ENCODE peak calls at places on chromosome 21, in ten cellular contexts. B, L, V, A, E, H, N, Q, C and D are unnamed samples.
A peak's percentile ranks its signal among the peaks of the same experiment; 100 is the strongest.

GRCh38 chr21:30072496-30072895 is 94.1 kb downstream of the CLDN17 start:
- DNase-seq in L (peak; percentile 37), N (peak; percentile 22), C (no peak), H (no peak), V (no peak), A (no peak), B (no peak), E (no peak), Q (no peak), D (no peak)

GRCh38 chr21:35475768-35476167 is 426.7 kb upstream of the RUNX1 start:
- DNase-seq in L (no peak), H (no peak), C (peak; percentile 49), B (no peak), A (no peak), Q (no peak), V (no peak), N (no peak), E (no peak), D (no peak)

GRCh38 chr21:43362306-43362927 is 64.5 kb downstream of the SIK1 start:
- DNase-seq in A (peak; percentile 78), E (no peak), N (no peak), Q (peak; percentile 82), B (peak; percentile 81), C (peak; percentile 64), L (peak; percentile 74), V (peak; percentile 34), H (no peak), D (peak; percentile 59)

GRCh38 chr21:25005388-25005787 is 601.9 kb downstream of the MRPL39 start:
- DNase-seq in A (no peak), B (no peak), V (no peak), N (no peak), H (no peak), E (no peak), C (no peak), Q (no peak), L (no peak), D (no peak)

GRCh38 chr21:38472709-38473108 is 25.6 kb downstream of the ERG start:
- DNase-seq in A (no peak), Q (no peak), C (no peak), H (no peak), L (no peak), B (no peak), E (no peak), V (no peak), N (no peak), D (no peak)

GRCh38 chr21:15151385-15152103 is 86.7 kb upstream of the NRIP1 start:
- DNase-seq in B (no peak), C (no peak), Q (no peak), L (no peak), V (no peak), H (no peak), A (no peak), E (no peak), N (no peak), D (no peak)

GRCh38 chr21:40011371-40011770 is 144.1 kb downstream of the PCP4 start:
- DNase-seq in L (no peak), N (no peak), V (no peak), C (no peak), B (no peak), A (no peak), H (no peak), Q (no peak), E (no peak), D (no peak)

GRCh38 chr21:17612023-17612564 is 607 bp downstream of the BTG3 start:
- DNase-seq in A (peak; percentile 77), H (no peak), B (peak; percentile 61), V (peak; percentile 2), E (no peak), Q (peak; percentile 5), N (no peak), L (peak; percentile 25), C (no peak), D (peak; percentile 5)

DNA sequence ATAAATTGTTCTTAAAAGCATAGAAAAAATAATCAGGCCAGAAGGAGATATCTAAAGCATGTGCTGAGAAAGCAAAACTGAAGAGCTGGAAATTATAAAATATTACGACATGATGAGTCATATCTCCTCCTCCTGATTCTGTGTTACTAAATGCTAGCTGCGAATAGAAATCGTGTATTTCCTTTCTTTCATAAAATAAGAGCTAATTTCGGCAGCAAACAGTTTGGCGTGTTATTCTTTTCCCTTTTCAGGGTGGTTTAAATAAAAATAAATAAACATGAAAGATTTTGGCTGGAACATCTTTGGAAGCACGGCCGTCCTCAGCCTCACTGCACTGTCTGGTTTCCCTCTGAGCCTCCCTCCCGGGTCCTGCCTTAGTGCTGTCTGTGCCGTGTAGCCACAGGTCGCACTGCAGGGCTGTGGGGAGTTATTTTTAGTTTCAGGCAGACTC is 56.0 kb downstream of the ADARB1 start:
- DNase-seq in H (peak; percentile 18), V (no peak), L (no peak), A (peak; percentile 81), N (no peak), Q (no peak), E (no peak), B (no peak), C (peak; percentile 72), D (no peak)
- H3K27ac ChIP-seq in H (peak overlapping the region; percentile 44), V (peak overlapping the region; percentile 75), L (peak overlapping the region; percentile 41), A (peak overlapping the region; percentile 94), N (no peak overlapping the region), Q (no peak overlapping the region), E (no peak overlapping the region), B (peak overlapping the region; percentile 58), C (peak overlapping the region; percentile 83), D (no peak overlapping the region)

DNA sequence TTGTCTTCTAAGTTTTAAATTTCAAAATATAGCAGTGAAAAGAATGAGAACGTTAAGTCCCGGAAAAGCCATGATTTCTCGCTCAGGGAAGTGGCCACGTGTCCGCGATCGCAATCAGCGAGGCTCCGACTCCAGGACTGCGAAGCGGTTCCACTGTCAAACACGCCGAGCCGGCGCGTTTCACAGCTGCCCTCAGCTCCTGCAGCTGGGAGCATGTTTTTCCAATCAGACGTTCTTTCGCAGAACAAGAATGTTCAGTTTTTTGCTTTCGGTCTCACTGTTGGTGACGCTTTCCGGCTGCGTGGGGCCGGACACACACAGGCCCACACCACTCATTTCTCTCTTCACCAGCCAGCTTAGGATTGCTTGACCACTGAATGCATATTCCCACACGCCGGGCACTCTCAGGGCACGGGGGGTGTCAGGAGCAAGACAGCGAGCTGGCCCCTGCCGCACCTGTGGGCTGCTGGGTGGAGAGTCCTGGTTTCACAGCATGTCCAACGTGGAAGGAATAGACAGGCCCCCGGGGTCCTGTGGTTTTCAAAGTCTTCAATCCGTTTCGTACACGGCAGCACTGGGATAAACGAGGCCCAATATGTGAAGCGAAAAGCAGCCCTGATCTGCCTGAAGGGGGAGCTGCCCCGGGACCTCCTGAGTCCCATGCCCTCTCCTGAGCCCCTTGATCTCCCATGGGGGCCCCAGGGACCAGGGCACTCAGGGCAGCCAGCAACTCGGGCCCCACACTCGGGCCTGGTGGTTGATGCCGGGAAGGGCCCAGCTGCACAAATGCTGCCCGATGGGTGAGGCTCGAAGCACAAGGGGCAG is 47.3 kb upstream of the COL18A1 start:
- DNase-seq in C (no peak), B (no peak), E (no peak), L (no peak), N (no peak), H (no peak), A (no peak), Q (no peak), V (no peak), D (no peak)
- H3K27ac ChIP-seq in C (no peak overlapping the region), B (peak overlapping the region; percentile 45), E (no peak overlapping the region), L (peak overlapping the region; percentile 36), N (no peak overlapping the region), H (peak overlapping the region; percentile 98), A (peak overlapping the region; percentile 7), Q (no peak overlapping the region), V (peak overlapping the region; percentile 73), D (no peak overlapping the region)

DNA sequence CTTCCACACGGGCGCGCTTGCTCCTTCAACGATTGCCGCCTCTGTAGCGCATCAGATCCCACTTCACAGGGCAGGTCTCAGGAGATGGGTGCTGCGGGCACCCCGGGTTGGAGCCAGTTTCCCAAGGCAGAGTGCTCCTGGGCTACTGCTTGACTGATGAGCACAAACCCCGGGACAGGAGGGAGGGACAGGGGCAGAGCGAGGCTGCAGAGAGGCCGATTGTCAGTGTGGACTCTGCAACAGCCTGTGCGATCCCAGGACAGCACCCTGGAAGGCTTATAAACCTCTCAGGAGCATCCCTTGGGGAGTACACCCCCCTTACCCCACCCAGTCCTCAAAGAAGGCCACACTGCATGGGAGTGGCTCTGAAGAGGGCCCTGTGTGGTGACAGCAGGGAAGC is 28.0 kb upstream of the BACE2 start:
- DNase-seq in V (no peak), E (no peak), Q (no peak), L (no peak), H (no peak), B (no peak), C (no peak), N (no peak), A (no peak), D (no peak)
- H3K27ac ChIP-seq in V (no peak overlapping the region), E (no peak overlapping the region), Q (no peak overlapping the region), L (no peak overlapping the region), H (no peak overlapping the region), B (no peak overlapping the region), C (no peak overlapping the region), N (no peak overlapping the region), A (no peak overlapping the region), D (no peak overlapping the region)

DNA sequence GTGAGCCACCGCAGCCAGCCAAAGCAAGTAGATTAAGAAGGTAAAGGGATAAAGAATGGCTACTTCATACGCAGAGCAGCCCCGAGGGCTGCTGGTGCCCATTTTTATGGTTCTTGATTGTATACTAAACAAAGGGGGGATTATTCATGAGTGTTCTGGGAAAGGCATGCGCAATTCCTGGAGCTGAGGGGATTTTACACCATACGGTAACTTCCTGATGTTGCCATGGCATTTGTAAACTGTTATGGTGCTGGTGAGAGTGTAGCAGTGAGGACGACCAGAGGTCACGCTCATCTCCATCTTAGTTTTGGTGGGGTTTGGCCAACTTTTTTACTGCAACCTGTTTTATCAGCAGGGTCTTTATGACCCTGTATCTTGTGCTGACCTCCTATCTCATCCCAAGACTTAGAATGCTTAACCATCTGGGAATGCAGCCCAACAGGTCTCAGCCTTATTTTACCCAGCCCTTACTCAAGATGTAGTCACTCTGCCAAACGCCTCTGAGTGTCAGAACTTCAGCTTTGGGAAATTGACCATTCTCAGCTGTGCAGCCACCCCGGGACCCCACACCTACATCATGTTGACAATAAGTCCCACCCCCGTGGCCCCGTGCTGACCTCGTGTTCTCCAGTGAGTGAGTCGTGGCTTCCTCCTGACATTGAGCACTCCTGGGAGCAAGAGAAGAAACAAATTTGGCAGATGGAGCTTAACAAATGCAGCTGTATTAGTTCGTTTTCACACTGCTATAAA is 149.4 kb upstream of the COL6A1 start:
- DNase-seq in V (no peak), Q (no peak), N (no peak), A (no peak), E (no peak), B (no peak), H (no peak), C (no peak), L (no peak), D (no peak)
- H3K27ac ChIP-seq in V (no peak overlapping the region), Q (no peak overlapping the region), N (no peak overlapping the region), A (no peak overlapping the region), E (no peak overlapping the region), B (no peak overlapping the region), H (no peak overlapping the region), C (no peak overlapping the region), L (no peak overlapping the region), D (no peak overlapping the region)